ENCODE peak calls at places on chromosomes 11 and 22, in six cellular contexts. Y is OCI-LY7, B is spleen, L is GM20000, O is astrocyte of the spinal cord, E is stomach. M is an unnamed sample.

GRCh38 chr11:10029386-10030121 is 264.5 kb downstream of the SBF2 start:
- DNase-seq in Y (no peak), B (no peak), L (no peak), O (no peak), E (no peak), M (no peak)

GRCh38 chr22:48835857-48836672 is 991.6 kb downstream of the BRD1 start:
- DNase-seq in Y (no peak), B (peak), L (no peak), O (no peak), E (no peak), M (no peak)

GRCh38 chr11:128624269-128625170 is 37.2 kb upstream of the ETS1 start:
- DNase-seq in Y (peak), B (peak), L (peak), O (no peak), E (peak), M (peak)

GRCh38 chr11:107014871-107015270 is 3.4 kb downstream of the GUCY1A2 start:
- DNase-seq in Y (no peak), B (no peak), L (no peak), O (peak), E (no peak), M (no peak)

GRCh38 chr11:113091578-113091844 is 130.3 kb downstream of the NCAM1 start:
- DNase-seq in Y (no peak), B (no peak), L (no peak), O (no peak), E (no peak), M (no peak)

GRCh38 chr22:23086787-23087186 is 16.5 kb downstream of the GNAZ start:
- DNase-seq in Y (no peak), B (no peak), L (no peak), O (no peak), E (no peak), M (no peak)

GRCh38 chr11:104275992-104276391 is 112.0 kb upstream of the PDGFD start:
- DNase-seq in Y (no peak), B (no peak), L (no peak), O (no peak), E (no peak), M (no peak)

GRCh38 chr22:31923166-31923565 is 21.2 kb upstream of the YWHAH start:
- DNase-seq in Y (no peak), B (no peak), L (no peak), O (no peak), E (no peak), M (no peak)

GRCh38 chr11:43639920-43640319 is 40.6 kb upstream of the HSD17B12 start:
- DNase-seq in Y (no peak), B (no peak), L (no peak), O (no peak), E (no peak), M (no peak)

GRCh38 chr11:13667245-13667644 is 1.2 kb upstream of the FAR1 start:
- DNase-seq in Y (peak), B (no peak), L (peak), O (peak), E (no peak), M (no peak)

GRCh38 chr11:63673579-63673978 is 2.4 kb upstream of the ATL3 start:
- DNase-seq in Y (no peak), B (no peak), L (no peak), O (no peak), E (no peak), M (no peak)

GRCh38 chr11:109707411-109707810 is 285.4 kb downstream of the C11orf87 start:
- DNase-seq in Y (no peak), B (no peak), L (no peak), O (no peak), E (no peak), M (no peak)

GRCh38 chr11:2270322-2271076 is at the start of gene ASCL2:
- DNase-seq in Y (no peak), B (peak), L (no peak), O (no peak), E (peak), M (no peak)

GRCh38 chr11:71430166-71430565 is 18.0 kb downstream of the DHCR7 start:
- DNase-seq in Y (no peak), B (no peak), L (no peak), O (no peak), E (no peak), M (no peak)

GRCh38 chr11:129265125-129265788 is 73.1 kb upstream of the ARHGAP32 start:
- DNase-seq in Y (no peak), B (no peak), L (no peak), O (no peak), E (no peak), M (no peak)

GRCh38 chr22:24161909-24162308 is 19.4 kb upstream of the SUSD2 start:
- DNase-seq in Y (no peak), B (no peak), L (no peak), O (no peak), E (peak), M (no peak)

GRCh38 chr11:71518506-71519471 is 8.3 kb upstream of the KRTAP5-7 start:
- DNase-seq in Y (no peak), B (no peak), L (no peak), O (no peak), E (peak), M (no peak)

GRCh38 chr11:131951146-131951545 is 580.7 kb downstream of the NTM start:
- DNase-seq in Y (no peak), B (no peak), L (no peak), O (no peak), E (no peak), M (no peak)

DNA sequence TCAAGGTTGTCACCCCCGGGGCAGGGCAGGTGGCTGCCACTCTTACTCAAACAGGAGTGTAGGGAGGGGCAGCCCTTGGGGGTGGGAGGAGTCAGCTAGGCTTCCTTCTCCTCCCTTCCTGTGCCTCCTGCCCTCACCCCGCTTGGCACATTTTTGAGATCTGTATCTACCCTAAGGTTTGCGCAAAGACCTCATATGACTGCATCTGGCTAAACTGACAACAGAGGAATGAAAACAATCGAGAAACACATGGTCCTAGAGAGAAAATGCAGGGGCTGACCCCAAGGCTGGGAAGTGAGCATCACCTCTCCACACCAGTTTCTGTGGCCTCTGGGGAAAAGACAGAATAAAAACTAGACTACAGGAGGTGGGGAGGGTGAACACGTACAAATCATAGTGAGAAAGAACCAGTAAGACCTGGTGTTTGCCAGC is 28.1 kb downstream of the IGSF9B start:
- DNase-seq in Y (no peak), B (no peak), L (no peak), O (no peak), E (peak), M (no peak)
- TF ChIP-seq CTCF in Y (no peak), B (no peak), L (no peak), O (no peak), E (no peak), M (no peak)

GRCh38 chr22:28462041-28462440 is 217.6 kb downstream of the TTC28 start:
- DNase-seq in Y (no peak), B (no peak), L (no peak), O (no peak), E (no peak), M (no peak)
- TF ChIP-seq CTCF in Y (no peak), B (no peak), L (no peak), O (no peak), E (no peak), M (no peak)

DNA sequence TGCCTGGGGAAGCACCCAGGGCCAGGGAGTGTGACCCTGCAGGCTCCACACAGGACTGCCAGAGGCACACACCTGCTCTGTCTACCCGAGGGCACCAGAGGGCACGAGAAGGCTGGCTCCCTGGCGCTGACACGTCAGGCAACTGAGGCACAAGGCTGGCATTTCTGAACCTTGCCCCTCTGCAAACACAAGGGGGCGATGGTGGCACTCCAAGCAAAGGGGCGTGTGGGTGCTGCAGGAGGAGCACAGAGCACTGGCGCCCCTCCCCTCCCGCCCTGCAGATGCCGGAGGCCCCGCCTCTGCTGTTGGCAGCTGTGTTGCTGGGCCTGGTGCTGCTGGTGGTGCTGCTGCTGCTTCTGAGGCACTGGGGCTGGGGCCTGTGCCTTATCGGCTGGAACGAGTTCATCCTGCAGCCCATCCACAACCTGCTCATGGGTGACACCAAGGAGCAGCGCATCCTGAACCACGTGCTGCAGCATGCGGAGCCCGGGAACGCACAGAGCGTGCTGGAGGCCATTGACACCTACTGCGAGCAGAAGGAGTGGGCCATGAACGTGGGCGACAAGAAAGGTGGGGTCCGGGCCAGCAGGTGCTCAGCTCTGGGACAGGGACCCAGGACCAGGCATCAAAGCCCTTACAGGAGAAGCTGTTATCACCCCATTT is 20.8 kb upstream of the TXNRD2 start:
- DNase-seq in Y (peak), B (peak), L (peak), O (peak), E (peak), M (no peak)
- TF ChIP-seq CTCF in Y (peak), B (peak), L (peak), O (peak), E (peak), M (no peak)

GRCh38 chr11:103110406-103110805 is 1.2 kb downstream of the DYNC2H1 start:
- DNase-seq in Y (no peak), B (no peak), L (no peak), O (peak), E (no peak), M (no peak)
- TF ChIP-seq CTCF in Y (peak), B (no peak), L (no peak), O (peak), E (no peak), M (no peak)

DNA sequence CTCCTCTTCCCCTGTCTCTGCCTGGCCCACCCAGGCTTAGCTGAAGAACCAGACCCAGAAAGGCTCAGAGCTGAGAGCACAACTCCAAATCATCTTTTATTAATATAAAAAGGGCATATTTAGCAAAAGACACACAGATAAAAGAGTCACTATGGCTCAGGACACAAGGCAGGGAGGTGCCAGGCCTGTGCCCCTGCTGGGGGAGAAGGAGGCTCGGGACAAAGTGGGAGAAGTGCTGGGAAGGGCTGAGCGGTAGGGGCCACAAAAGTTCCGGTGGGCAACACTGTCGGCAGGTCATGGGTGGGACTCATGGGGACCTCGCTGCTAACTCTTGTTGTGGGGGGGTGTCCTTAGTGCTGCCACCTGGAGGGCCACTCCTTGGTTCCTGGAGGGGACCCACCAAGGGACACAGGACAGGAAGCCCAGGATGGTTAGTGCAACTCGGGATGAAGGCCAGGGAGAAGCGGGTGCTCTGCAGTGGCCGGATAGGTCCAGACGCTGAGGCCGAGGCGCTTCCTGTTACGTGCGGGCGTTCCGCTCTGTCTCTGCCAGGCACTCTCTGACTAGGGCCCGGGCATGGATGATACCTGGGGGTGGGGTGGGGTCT is 1.4 kb upstream of the PITPNM1 start:
- DNase-seq in Y (peak), B (no peak), L (no peak), O (no peak), E (peak), M (no peak)
- TF ChIP-seq CTCF in Y (peak), B (peak), L (no peak), O (no peak), E (no peak), M (no peak)

DNA sequence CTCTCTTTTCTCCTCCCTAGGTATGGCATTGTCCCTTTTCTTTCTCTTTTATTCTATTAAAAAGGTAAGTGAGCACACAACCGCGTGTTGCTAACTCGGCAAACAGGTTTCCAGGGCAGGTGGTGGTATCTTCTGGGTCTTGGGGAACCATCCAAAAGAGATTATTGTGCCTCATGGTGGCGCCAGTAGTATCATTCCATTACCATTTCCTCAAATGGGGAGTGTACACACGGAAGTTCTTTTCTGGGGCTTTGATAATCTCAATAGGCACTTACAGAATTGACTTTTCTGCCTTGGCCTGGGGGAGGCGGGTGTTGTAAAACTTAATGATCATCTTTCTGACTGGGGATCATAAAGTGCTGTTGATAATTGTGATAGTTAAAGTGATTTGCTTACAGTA is 234.1 kb downstream of the KIRREL3 start:
- DNase-seq in Y (no peak), B (no peak), L (no peak), O (no peak), E (no peak), M (no peak)
- TF ChIP-seq CTCF in Y (peak), B (no peak), L (no peak), O (no peak), E (no peak), M (no peak)

GRCh38 chr11:76838422-76839068 is 22.2 kb upstream of the ACER3 start:
- DNase-seq in Y (no peak), B (no peak), L (no peak), O (no peak), E (no peak), M (no peak)
- TF ChIP-seq CTCF in Y (no peak), B (no peak), L (no peak), O (peak), E (no peak), M (no peak)

GRCh38 chr11:86453290-86454030 is 78.8 kb downstream of the CCDC81 start:
- DNase-seq in Y (no peak), B (no peak), L (no peak), O (no peak), E (no peak), M (no peak)
- TF ChIP-seq CTCF in Y (peak), B (no peak), L (no peak), O (no peak), E (no peak), M (no peak)

M was measured in activated B cell treated with CpG ODN at 0.5 μM for 24 hours.